ENCODE peak calls at places on chromosomes 3 and 15, in seven cellular contexts. One of them, this sample, is unnamed.

GRCh38 chr3:44861412-44862220 is at the start of gene TMEM42:
- ATAC-seq in foreskin keratinocyte: peak; percentile 91
- ATAC-seq in lung: peak; percentile 96
- ATAC-seq in pancreas: peak; percentile 99
- ATAC-seq in psoas muscle: peak; percentile 99
- ATAC-seq in lower lobe of right lung: peak; percentile 98
- ATAC-seq in Panc1: peak; percentile 96
- ATAC-seq in this sample: peak; percentile 98

GRCh38 chr3:49911124-49911420 is 7.4 kb upstream of the MST1R start:
- ATAC-seq in foreskin keratinocyte: no peak
- ATAC-seq in lung: no peak
- ATAC-seq in pancreas: no peak
- ATAC-seq in psoas muscle: no peak
- ATAC-seq in lower lobe of right lung: no peak
- ATAC-seq in Panc1: no peak
- ATAC-seq in this sample: no peak

GRCh38 chr3:100040846-100041245 is 73.5 kb downstream of the FILIP1L start:
- ATAC-seq in foreskin keratinocyte: no peak
- ATAC-seq in lung: no peak
- ATAC-seq in pancreas: no peak
- ATAC-seq in psoas muscle: no peak
- ATAC-seq in lower lobe of right lung: peak; percentile 21
- ATAC-seq in Panc1: peak; percentile 9
- ATAC-seq in this sample: peak; percentile 11

GRCh38 chr15:69034352-69034751 is 19.9 kb downstream of the NOX5 start:
- ATAC-seq in foreskin keratinocyte: peak; percentile 70
- ATAC-seq in lung: no peak
- ATAC-seq in pancreas: no peak
- ATAC-seq in psoas muscle: no peak
- ATAC-seq in lower lobe of right lung: no peak
- ATAC-seq in Panc1: peak; percentile 47
- ATAC-seq in this sample: no peak

GRCh38 chr3:61686228-61686648 is 124.9 kb downstream of the PTPRG start:
- ATAC-seq in foreskin keratinocyte: peak; percentile 78
- ATAC-seq in lung: no peak
- ATAC-seq in pancreas: peak; percentile 32
- ATAC-seq in psoas muscle: peak; percentile 14
- ATAC-seq in lower lobe of right lung: peak; percentile 9
- ATAC-seq in Panc1: no peak
- ATAC-seq in this sample: no peak

GRCh38 chr15:63156708-63157065 is 590 bp downstream of the RPS27L start:
- ATAC-seq in foreskin keratinocyte: no peak
- ATAC-seq in lung: no peak
- ATAC-seq in pancreas: peak; percentile 15
- ATAC-seq in psoas muscle: peak; percentile 38
- ATAC-seq in lower lobe of right lung: no peak
- ATAC-seq in Panc1: peak; percentile 1
- ATAC-seq in this sample: no peak

GRCh38 chr3:63753995-63754394 is 65.1 kb upstream of the C3orf49 start:
- ATAC-seq in foreskin keratinocyte: no peak
- ATAC-seq in lung: no peak
- ATAC-seq in pancreas: no peak
- ATAC-seq in psoas muscle: no peak
- ATAC-seq in lower lobe of right lung: no peak
- ATAC-seq in Panc1: no peak
- ATAC-seq in this sample: no peak

GRCh38 chr3:194632211-194632982 is 822 bp downstream of the TMEM44 start:
- ATAC-seq in foreskin keratinocyte: peak; percentile 20
- ATAC-seq in lung: peak; percentile 13
- ATAC-seq in pancreas: peak; percentile 8
- ATAC-seq in psoas muscle: peak; percentile 9
- ATAC-seq in lower lobe of right lung: peak; percentile 34
- ATAC-seq in Panc1: peak; percentile 40
- ATAC-seq in this sample: peak; percentile 6

GRCh38 chr3:69161587-69162196 is 39.3 kb upstream of the LMOD3 start:
- ATAC-seq in foreskin keratinocyte: peak; percentile 49
- ATAC-seq in lung: peak; percentile 79
- ATAC-seq in pancreas: peak; percentile 88
- ATAC-seq in psoas muscle: peak; percentile 87
- ATAC-seq in lower lobe of right lung: peak; percentile 83
- ATAC-seq in Panc1: no peak
- ATAC-seq in this sample: peak; percentile 46

GRCh38 chr3:56862352-56863062 is 60.8 kb upstream of the ARHGEF3 start:
- ATAC-seq in foreskin keratinocyte: peak; percentile 79
- ATAC-seq in lung: peak; percentile 48
- ATAC-seq in pancreas: no peak
- ATAC-seq in psoas muscle: no peak
- ATAC-seq in lower lobe of right lung: peak; percentile 29
- ATAC-seq in Panc1: peak; percentile 86
- ATAC-seq in this sample: no peak

GRCh38 chr15:65391732-65392131 is 13.9 kb upstream of the IGDCC3 start:
- ATAC-seq in foreskin keratinocyte: no peak
- ATAC-seq in lung: no peak
- ATAC-seq in pancreas: no peak
- ATAC-seq in psoas muscle: no peak
- ATAC-seq in lower lobe of right lung: no peak
- ATAC-seq in Panc1: no peak
- ATAC-seq in this sample: no peak

GRCh38 chr3:56783644-56784451 is 17.9 kb downstream of the ARHGEF3 start:
- ATAC-seq in foreskin keratinocyte: peak; percentile 95
- ATAC-seq in lung: peak; percentile 85
- ATAC-seq in pancreas: peak; percentile 80
- ATAC-seq in psoas muscle: no peak
- ATAC-seq in lower lobe of right lung: peak; percentile 92
- ATAC-seq in Panc1: peak; percentile 38
- ATAC-seq in this sample: peak; percentile 73

GRCh38 chr3:189602471-189602870 is 28.7 kb upstream of the TP63 start:
- ATAC-seq in foreskin keratinocyte: no peak
- ATAC-seq in lung: no peak
- ATAC-seq in pancreas: no peak
- ATAC-seq in psoas muscle: no peak
- ATAC-seq in lower lobe of right lung: no peak
- ATAC-seq in Panc1: no peak
- ATAC-seq in this sample: no peak

GRCh38 chr15:60551147-60551780 is 72.3 kb upstream of the ICE2 start:
- ATAC-seq in foreskin keratinocyte: no peak
- ATAC-seq in lung: no peak
- ATAC-seq in pancreas: no peak
- ATAC-seq in psoas muscle: no peak
- ATAC-seq in lower lobe of right lung: no peak
- ATAC-seq in Panc1: peak; percentile 53
- ATAC-seq in this sample: no peak

GRCh38 chr3:122918576-122919290 is 108.8 kb downstream of the SEMA5B start:
- ATAC-seq in foreskin keratinocyte: no peak
- ATAC-seq in lung: no peak
- ATAC-seq in pancreas: no peak
- ATAC-seq in psoas muscle: no peak
- ATAC-seq in lower lobe of right lung: no peak
- ATAC-seq in Panc1: no peak
- ATAC-seq in this sample: no peak

GRCh38 chr15:90857883-90858443 is 10.4 kb upstream of the FURIN start:
- ATAC-seq in foreskin keratinocyte: no peak
- ATAC-seq in lung: no peak
- ATAC-seq in pancreas: no peak
- ATAC-seq in psoas muscle: no peak
- ATAC-seq in lower lobe of right lung: no peak
- ATAC-seq in Panc1: no peak
- ATAC-seq in this sample: no peak

GRCh38 chr15:73955326-73955725 is 29.1 kb downstream of the LOXL1 start:
- ATAC-seq in foreskin keratinocyte: no peak
- ATAC-seq in lung: no peak
- ATAC-seq in pancreas: no peak
- ATAC-seq in psoas muscle: no peak
- ATAC-seq in lower lobe of right lung: no peak
- ATAC-seq in Panc1: no peak
- ATAC-seq in this sample: no peak
- H3K4me1 ChIP-seq in foreskin keratinocyte: no peaks in the 10 kb centered on the region
- H3K4me1 ChIP-seq in lung: peaks cover 6% of the 10 kb centered on the region
- H3K4me1 ChIP-seq in pancreas: peaks cover 4% of the 10 kb centered on the region
- H3K4me1 ChIP-seq in psoas muscle: peaks cover 15% of the 10 kb centered on the region
- H3K4me1 ChIP-seq in lower lobe of right lung: peaks cover 24% of the 10 kb centered on the region
- H3K4me1 ChIP-seq in Panc1: peaks cover 6% of the 10 kb centered on the region
- H3K4me1 ChIP-seq in this sample: peaks cover 43% of the 10 kb centered on the region

GRCh38 chr15:45522931-45523331 is 376 bp upstream of the SLC30A4 start:
- ATAC-seq in foreskin keratinocyte: peak; percentile 28
- ATAC-seq in lung: no peak
- ATAC-seq in pancreas: peak; percentile 47
- ATAC-seq in psoas muscle: peak; percentile 2
- ATAC-seq in lower lobe of right lung: no peak
- ATAC-seq in Panc1: peak; percentile 32
- ATAC-seq in this sample: peak; percentile 6
- H3K27ac ChIP-seq in foreskin keratinocyte: no peak overlapping the region
- H3K27ac ChIP-seq in lung: peak overlapping the region; percentile 68
- H3K27ac ChIP-seq in pancreas: peak overlapping the region; percentile 70
- H3K27ac ChIP-seq in psoas muscle: peak overlapping the region; percentile 80
- H3K27ac ChIP-seq in lower lobe of right lung: peak overlapping the region; percentile 76
- H3K27ac ChIP-seq in Panc1: peak overlapping the region; percentile 89
- H3K27ac ChIP-seq in this sample: peak overlapping the region; percentile 96

GRCh38 chr3:13027154-13027553 is 46.1 kb downstream of the IQSEC1 start:
- ATAC-seq in foreskin keratinocyte: no peak
- ATAC-seq in lung: no peak
- ATAC-seq in pancreas: no peak
- ATAC-seq in psoas muscle: no peak
- ATAC-seq in lower lobe of right lung: no peak
- ATAC-seq in Panc1: no peak
- ATAC-seq in this sample: no peak
- TF ChIP-seq CTCF in foreskin keratinocyte: no peak
- TF ChIP-seq CTCF in lung: no peak
- TF ChIP-seq CTCF in pancreas: no peak
- TF ChIP-seq CTCF in psoas muscle: no peak
- TF ChIP-seq CTCF in lower lobe of right lung: no peak
- TF ChIP-seq CTCF in Panc1: no peak
- TF ChIP-seq CTCF in this sample: no peak

GRCh38 chr3:155110996-155111901 is 31.1 kb downstream of the MME start:
- ATAC-seq in foreskin keratinocyte: no peak
- ATAC-seq in lung: no peak
- ATAC-seq in pancreas: no peak
- ATAC-seq in psoas muscle: no peak
- ATAC-seq in lower lobe of right lung: no peak
- ATAC-seq in Panc1: no peak
- ATAC-seq in this sample: no peak
- H3K4me1 ChIP-seq in foreskin keratinocyte: no peaks in the 10 kb centered on the region
- H3K4me1 ChIP-seq in lung: no peaks in the 10 kb centered on the region
- H3K4me1 ChIP-seq in pancreas: no peaks in the 10 kb centered on the region
- H3K4me1 ChIP-seq in psoas muscle: no peaks in the 10 kb centered on the region
- H3K4me1 ChIP-seq in lower lobe of right lung: no peaks in the 10 kb centered on the region
- H3K4me1 ChIP-seq in Panc1: no peaks in the 10 kb centered on the region
- H3K4me1 ChIP-seq in this sample: no peaks in the 10 kb centered on the region

GRCh38 chr3:151283387-151283786 is 5.0 kb upstream of the P2RY14 start:
- ATAC-seq in foreskin keratinocyte: no peak
- ATAC-seq in lung: no peak
- ATAC-seq in pancreas: no peak
- ATAC-seq in psoas muscle: no peak
- ATAC-seq in lower lobe of right lung: no peak
- ATAC-seq in Panc1: no peak
- ATAC-seq in this sample: no peak

GRCh38 chr3:151283907-151284461 is 5.6 kb upstream of the P2RY14 start:
- ATAC-seq in foreskin keratinocyte: peak; percentile 68
- ATAC-seq in lung: no peak
- ATAC-seq in pancreas: peak; percentile 74
- ATAC-seq in psoas muscle: no peak
- ATAC-seq in lower lobe of right lung: peak; percentile 28
- ATAC-seq in Panc1: no peak
- ATAC-seq in this sample: no peak

GRCh38 chr3:151278223-151278622 is at the start of gene P2RY14:
- ATAC-seq in foreskin keratinocyte: no peak
- ATAC-seq in lung: no peak
- ATAC-seq in pancreas: no peak
- ATAC-seq in psoas muscle: no peak
- ATAC-seq in lower lobe of right lung: peak; percentile 68
- ATAC-seq in Panc1: no peak
- ATAC-seq in this sample: no peak

GRCh38 chr3:151282921-151283320 is 4.6 kb upstream of the P2RY14 start:
- ATAC-seq in foreskin keratinocyte: peak; percentile 62
- ATAC-seq in lung: peak; percentile 65
- ATAC-seq in pancreas: peak; percentile 89
- ATAC-seq in psoas muscle: peak; percentile 82
- ATAC-seq in lower lobe of right lung: peak; percentile 75
- ATAC-seq in Panc1: peak; percentile 78
- ATAC-seq in this sample: peak; percentile 52

GRCh38 chr3:151281671-151282334 is 3.5 kb upstream of the P2RY14 start:
- ATAC-seq in foreskin keratinocyte: no peak
- ATAC-seq in lung: no peak
- ATAC-seq in pancreas: no peak
- ATAC-seq in psoas muscle: peak; percentile 62
- ATAC-seq in lower lobe of right lung: no peak
- ATAC-seq in Panc1: no peak
- ATAC-seq in this sample: no peak
- H3K27ac ChIP-seq in foreskin keratinocyte: no peak overlapping the region
- H3K27ac ChIP-seq in lung: no peak overlapping the region
- H3K27ac ChIP-seq in pancreas: no peak overlapping the region
- H3K27ac ChIP-seq in psoas muscle: no peak overlapping the region
- H3K27ac ChIP-seq in lower lobe of right lung: no peak overlapping the region
- H3K27ac ChIP-seq in Panc1: no peak overlapping the region
- H3K27ac ChIP-seq in this sample: peak overlapping the region; percentile 30

GRCh38 chr3:32078864-32079263 is 27.6 kb upstream of the GPD1L start:
- ATAC-seq in foreskin keratinocyte: no peak
- ATAC-seq in lung: no peak
- ATAC-seq in pancreas: no peak
- ATAC-seq in psoas muscle: no peak
- ATAC-seq in lower lobe of right lung: no peak
- ATAC-seq in Panc1: no peak
- ATAC-seq in this sample: no peak

GRCh38 chr3:32078085-32078634 is 28.3 kb upstream of the GPD1L start:
- ATAC-seq in foreskin keratinocyte: no peak
- ATAC-seq in lung: no peak
- ATAC-seq in pancreas: no peak
- ATAC-seq in psoas muscle: peak; percentile 68
- ATAC-seq in lower lobe of right lung: no peak
- ATAC-seq in Panc1: no peak
- ATAC-seq in this sample: no peak

GRCh38 chr3:32082727-32083126 is 23.7 kb upstream of the GPD1L start:
- ATAC-seq in foreskin keratinocyte: no peak
- ATAC-seq in lung: no peak
- ATAC-seq in pancreas: peak; percentile 72
- ATAC-seq in psoas muscle: peak; percentile 44
- ATAC-seq in lower lobe of right lung: no peak
- ATAC-seq in Panc1: no peak
- ATAC-seq in this sample: peak; percentile 61

GRCh38 chr3:32076566-32076965 is 29.9 kb upstream of the GPD1L start:
- ATAC-seq in foreskin keratinocyte: no peak
- ATAC-seq in lung: no peak
- ATAC-seq in pancreas: no peak
- ATAC-seq in psoas muscle: no peak
- ATAC-seq in lower lobe of right lung: no peak
- ATAC-seq in Panc1: no peak
- ATAC-seq in this sample: no peak

GRCh38 chr3:32077260-32078084 is 28.9 kb upstream of the GPD1L start:
- ATAC-seq in foreskin keratinocyte: no peak
- ATAC-seq in lung: no peak
- ATAC-seq in pancreas: no peak
- ATAC-seq in psoas muscle: peak; percentile 83
- ATAC-seq in lower lobe of right lung: no peak
- ATAC-seq in Panc1: peak; percentile 66
- ATAC-seq in this sample: no peak
- TF ChIP-seq CTCF in foreskin keratinocyte: no peak
- TF ChIP-seq CTCF in lung: no peak
- TF ChIP-seq CTCF in pancreas: no peak
- TF ChIP-seq CTCF in psoas muscle: no peak
- TF ChIP-seq CTCF in lower lobe of right lung: no peak
- TF ChIP-seq CTCF in Panc1: no peak
- TF ChIP-seq CTCF in this sample: no peak